ENCODE peak calls at places on chromosomes 13 and 19, in nine cellular contexts. One of them, this sample, is unnamed.

GRCh38 chr19:51784922-51785690 is 9.9 kb upstream of the FPR3 start:
- DNase-seq in IMR-90: no peak
- DNase-seq in uterus: peak
- DNase-seq in foreskin fibroblast: peak
- DNase-seq in thoracic aorta: peak
- DNase-seq in fibroblast of villous mesenchyme: peak
- DNase-seq in lower leg skin: peak
- DNase-seq in brain microvascular endothelial cell: peak
- DNase-seq in gastrocnemius medialis: peak
- DNase-seq in this sample: peak

GRCh38 chr19:41428481-41428859 is 1.3 kb upstream of the B3GNT8 start:
- DNase-seq in IMR-90: no peak
- DNase-seq in uterus: no peak
- DNase-seq in foreskin fibroblast: no peak
- DNase-seq in thoracic aorta: no peak
- DNase-seq in fibroblast of villous mesenchyme: no peak
- DNase-seq in lower leg skin: no peak
- DNase-seq in brain microvascular endothelial cell: no peak
- DNase-seq in gastrocnemius medialis: no peak
- DNase-seq in this sample: no peak

GRCh38 chr13:106306748-106307277 is 228.6 kb downstream of the EFNB2 start:
- DNase-seq in IMR-90: no peak
- DNase-seq in uterus: no peak
- DNase-seq in foreskin fibroblast: no peak
- DNase-seq in thoracic aorta: no peak
- DNase-seq in fibroblast of villous mesenchyme: no peak
- DNase-seq in lower leg skin: no peak
- DNase-seq in brain microvascular endothelial cell: no peak
- DNase-seq in gastrocnemius medialis: no peak
- DNase-seq in this sample: no peak

GRCh38 chr19:8005534-8006256 is at the start of gene ELAVL1:
- DNase-seq in IMR-90: peak
- DNase-seq in uterus: peak
- DNase-seq in foreskin fibroblast: peak
- DNase-seq in thoracic aorta: peak
- DNase-seq in fibroblast of villous mesenchyme: peak
- DNase-seq in lower leg skin: peak
- DNase-seq in brain microvascular endothelial cell: peak
- DNase-seq in gastrocnemius medialis: peak
- DNase-seq in this sample: peak

GRCh38 chr19:54115071-54116063 is at the start of the genes PRPF31 and TFPT:
- DNase-seq in IMR-90: peak
- DNase-seq in uterus: peak
- DNase-seq in foreskin fibroblast: peak
- DNase-seq in thoracic aorta: peak
- DNase-seq in fibroblast of villous mesenchyme: peak
- DNase-seq in lower leg skin: peak
- DNase-seq in brain microvascular endothelial cell: peak
- DNase-seq in gastrocnemius medialis: peak
- DNase-seq in this sample: peak

GRCh38 chr19:2726160-2726855 is 5.1 kb upstream of the DIRAS1 start:
- DNase-seq in IMR-90: no peak
- DNase-seq in uterus: no peak
- DNase-seq in foreskin fibroblast: no peak
- DNase-seq in thoracic aorta: no peak
- DNase-seq in fibroblast of villous mesenchyme: no peak
- DNase-seq in lower leg skin: no peak
- DNase-seq in brain microvascular endothelial cell: no peak
- DNase-seq in gastrocnemius medialis: no peak
- DNase-seq in this sample: no peak

GRCh38 chr19:10566408-10566657 is 523 bp upstream of the KRI1 start:
- DNase-seq in IMR-90: no peak
- DNase-seq in uterus: no peak
- DNase-seq in foreskin fibroblast: no peak
- DNase-seq in thoracic aorta: no peak
- DNase-seq in fibroblast of villous mesenchyme: no peak
- DNase-seq in lower leg skin: no peak
- DNase-seq in brain microvascular endothelial cell: no peak
- DNase-seq in gastrocnemius medialis: no peak
- DNase-seq in this sample: no peak

GRCh38 chr19:40889366-40889765 is 7.3 kb upstream of the CYP2A7 start:
- DNase-seq in IMR-90: no peak
- DNase-seq in uterus: no peak
- DNase-seq in foreskin fibroblast: no peak
- DNase-seq in thoracic aorta: no peak
- DNase-seq in fibroblast of villous mesenchyme: no peak
- DNase-seq in lower leg skin: no peak
- DNase-seq in brain microvascular endothelial cell: no peak
- DNase-seq in gastrocnemius medialis: no peak
- DNase-seq in this sample: peak

GRCh38 chr19:10111405-10111811 is at the start of gene P2RY11:
- DNase-seq in IMR-90: no peak
- DNase-seq in uterus: no peak
- DNase-seq in foreskin fibroblast: no peak
- DNase-seq in thoracic aorta: no peak
- DNase-seq in fibroblast of villous mesenchyme: no peak
- DNase-seq in lower leg skin: no peak
- DNase-seq in brain microvascular endothelial cell: no peak
- DNase-seq in gastrocnemius medialis: no peak
- DNase-seq in this sample: no peak

GRCh38 chr13:27704681-27705080 is 83.0 kb downstream of the POLR1D start:
- DNase-seq in IMR-90: no peak
- DNase-seq in uterus: no peak
- DNase-seq in foreskin fibroblast: no peak
- DNase-seq in thoracic aorta: no peak
- DNase-seq in fibroblast of villous mesenchyme: peak
- DNase-seq in lower leg skin: no peak
- DNase-seq in brain microvascular endothelial cell: no peak
- DNase-seq in gastrocnemius medialis: no peak
- DNase-seq in this sample: no peak

GRCh38 chr13:30577381-30577780 is 40.3 kb upstream of the USPL1 start:
- DNase-seq in IMR-90: peak
- DNase-seq in uterus: no peak
- DNase-seq in foreskin fibroblast: peak
- DNase-seq in thoracic aorta: no peak
- DNase-seq in fibroblast of villous mesenchyme: peak
- DNase-seq in lower leg skin: no peak
- DNase-seq in brain microvascular endothelial cell: peak
- DNase-seq in gastrocnemius medialis: no peak
- DNase-seq in this sample: peak

DNA sequence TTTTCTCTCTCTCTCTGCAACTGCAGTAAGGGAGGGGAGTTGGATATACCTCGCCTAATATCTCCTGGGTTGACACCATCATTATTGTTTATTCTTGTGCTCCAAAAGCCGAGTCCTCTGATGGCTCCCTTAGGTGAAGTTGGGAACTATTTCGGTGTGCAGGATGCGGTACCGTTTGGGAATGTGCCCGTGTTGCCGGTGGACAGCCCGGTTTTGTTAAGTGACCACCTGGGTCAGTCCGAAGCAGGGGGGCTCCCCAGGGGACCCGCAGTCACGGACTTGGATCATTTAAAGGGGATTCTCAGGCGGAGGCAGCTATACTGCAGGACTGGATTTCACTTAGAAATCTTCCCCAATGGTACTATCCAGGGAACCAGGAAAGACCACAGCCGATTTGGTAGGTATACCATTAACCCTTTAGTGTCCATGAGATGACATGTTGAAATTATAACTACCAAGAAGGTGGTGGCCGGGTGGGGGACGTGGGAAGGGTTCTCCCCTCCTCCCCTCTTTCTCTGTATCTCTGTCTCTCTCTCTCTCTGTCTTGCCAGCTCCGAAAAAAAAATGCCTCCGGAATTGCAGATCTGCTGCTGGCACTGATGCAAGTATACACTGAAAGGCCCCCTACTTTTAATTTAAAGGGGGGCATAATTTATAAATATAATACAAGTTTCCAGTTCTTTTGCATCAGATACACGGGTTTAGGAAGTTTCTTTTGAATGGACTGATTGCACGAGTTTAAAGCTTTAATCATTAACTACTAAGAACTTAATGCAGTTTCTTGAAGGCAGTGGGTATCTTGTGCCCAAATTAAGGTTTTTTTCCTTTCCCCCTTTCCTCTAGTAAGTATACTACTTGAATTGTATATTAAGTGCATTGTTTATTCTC is 1.2 kb downstream of the FGF9 start:
- DNase-seq in IMR-90: no peak
- DNase-seq in uterus: no peak
- DNase-seq in foreskin fibroblast: no peak
- DNase-seq in thoracic aorta: no peak
- DNase-seq in fibroblast of villous mesenchyme: no peak
- DNase-seq in lower leg skin: no peak
- DNase-seq in brain microvascular endothelial cell: no peak
- DNase-seq in gastrocnemius medialis: no peak
- DNase-seq in this sample: no peak
- H3K4me3 ChIP-seq in IMR-90: peak
- H3K4me3 ChIP-seq in uterus: peak
- H3K4me3 ChIP-seq in foreskin fibroblast: peak
- H3K4me3 ChIP-seq in thoracic aorta: peak
- H3K4me3 ChIP-seq in fibroblast of villous mesenchyme: no peak
- H3K4me3 ChIP-seq in lower leg skin: no peak
- H3K4me3 ChIP-seq in brain microvascular endothelial cell: no peak
- H3K4me3 ChIP-seq in gastrocnemius medialis: peak
- H3K4me3 ChIP-seq in this sample: no peak

DNA sequence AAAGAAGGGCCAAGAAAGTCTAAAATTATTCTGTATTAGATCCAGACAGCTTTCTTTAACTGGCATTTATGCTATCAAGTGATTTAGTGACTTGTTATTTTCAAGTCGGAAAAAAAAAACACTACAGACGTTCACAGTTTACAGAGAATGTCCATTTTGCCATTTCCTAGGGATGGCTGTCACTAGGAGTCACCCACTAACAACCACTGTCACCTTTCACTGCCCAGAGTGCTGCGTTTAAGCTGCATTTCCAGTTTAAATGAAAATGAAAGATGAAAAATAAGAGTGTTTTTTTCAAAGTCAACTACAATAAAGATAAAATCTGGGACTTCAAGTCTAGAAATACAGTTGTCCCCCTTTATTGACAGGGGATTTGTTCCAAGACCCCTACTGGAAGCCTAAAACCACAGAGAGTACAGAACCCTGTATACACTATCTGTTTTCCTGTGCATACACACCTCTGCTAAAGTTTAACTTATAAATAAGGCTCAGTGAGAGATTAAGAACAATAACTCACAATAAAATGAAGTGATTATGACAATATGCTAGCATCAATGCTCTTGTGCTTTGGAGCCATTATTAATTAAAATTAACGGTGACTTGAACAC is 112.5 kb downstream of the SACS start:
- DNase-seq in IMR-90: no peak
- DNase-seq in uterus: no peak
- DNase-seq in foreskin fibroblast: no peak
- DNase-seq in thoracic aorta: no peak
- DNase-seq in fibroblast of villous mesenchyme: no peak
- DNase-seq in lower leg skin: no peak
- DNase-seq in brain microvascular endothelial cell: no peak
- DNase-seq in gastrocnemius medialis: no peak
- DNase-seq in this sample: no peak
- TF ChIP-seq CTCF in IMR-90: no peak
- TF ChIP-seq CTCF in uterus: no peak
- TF ChIP-seq CTCF in foreskin fibroblast: no peak
- TF ChIP-seq CTCF in thoracic aorta: no peak
- TF ChIP-seq CTCF in fibroblast of villous mesenchyme: no peak
- TF ChIP-seq CTCF in lower leg skin: no peak
- TF ChIP-seq CTCF in brain microvascular endothelial cell: no peak
- TF ChIP-seq CTCF in gastrocnemius medialis: no peak
- TF ChIP-seq CTCF in this sample: no peak

DNA sequence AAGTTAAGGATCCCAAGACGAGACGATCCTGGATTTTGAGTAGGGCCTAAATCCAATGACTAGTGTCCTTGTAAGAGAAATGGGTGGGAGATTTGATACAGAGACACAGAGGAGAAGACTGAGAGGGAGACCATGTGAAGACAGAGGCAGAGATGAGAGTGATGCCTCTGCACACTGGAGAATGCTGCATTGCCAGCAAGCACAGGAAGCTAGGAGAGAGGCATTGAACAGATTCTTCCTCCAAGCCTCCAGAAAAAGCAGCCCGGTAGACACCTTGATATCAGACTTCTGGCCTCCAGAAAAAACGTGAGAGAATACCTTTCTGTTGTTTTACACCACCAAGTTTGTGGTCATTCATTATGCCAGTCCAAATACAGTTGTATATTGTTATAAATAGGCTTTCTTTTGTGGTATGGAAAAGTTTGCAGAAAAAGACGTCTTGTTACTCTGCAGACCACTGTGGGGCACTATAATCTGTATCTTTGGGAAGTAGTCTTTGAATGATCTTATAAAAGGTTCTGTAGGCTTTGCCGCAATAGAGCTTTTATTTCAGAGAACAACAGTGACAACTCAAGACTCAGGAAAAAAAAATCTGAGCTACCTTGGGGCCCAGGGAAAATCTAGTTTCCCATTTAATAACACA is 17.9 kb upstream of the RFC3 start:
- DNase-seq in IMR-90: peak
- DNase-seq in uterus: no peak
- DNase-seq in foreskin fibroblast: peak
- DNase-seq in thoracic aorta: no peak
- DNase-seq in fibroblast of villous mesenchyme: peak
- DNase-seq in lower leg skin: no peak
- DNase-seq in brain microvascular endothelial cell: peak
- DNase-seq in gastrocnemius medialis: no peak
- DNase-seq in this sample: peak
- H3K4me3 ChIP-seq in IMR-90: no peak
- H3K4me3 ChIP-seq in uterus: no peak
- H3K4me3 ChIP-seq in foreskin fibroblast: peak
- H3K4me3 ChIP-seq in thoracic aorta: peak
- H3K4me3 ChIP-seq in fibroblast of villous mesenchyme: peak
- H3K4me3 ChIP-seq in lower leg skin: no peak
- H3K4me3 ChIP-seq in brain microvascular endothelial cell: no peak
- H3K4me3 ChIP-seq in gastrocnemius medialis: no peak
- H3K4me3 ChIP-seq in this sample: no peak

GRCh38 chr19:42436006-42436405 is 6.7 kb downstream of the CXCL17 start:
- DNase-seq in IMR-90: no peak
- DNase-seq in uterus: no peak
- DNase-seq in foreskin fibroblast: peak
- DNase-seq in thoracic aorta: no peak
- DNase-seq in fibroblast of villous mesenchyme: peak
- DNase-seq in lower leg skin: no peak
- DNase-seq in brain microvascular endothelial cell: no peak
- DNase-seq in gastrocnemius medialis: no peak
- DNase-seq in this sample: peak

GRCh38 chr19:42428676-42429075 is 1.5 kb upstream of the LIPE start:
- DNase-seq in IMR-90: no peak
- DNase-seq in uterus: no peak
- DNase-seq in foreskin fibroblast: no peak
- DNase-seq in thoracic aorta: no peak
- DNase-seq in fibroblast of villous mesenchyme: no peak
- DNase-seq in lower leg skin: no peak
- DNase-seq in brain microvascular endothelial cell: no peak
- DNase-seq in gastrocnemius medialis: no peak
- DNase-seq in this sample: no peak

GRCh38 chr19:42431486-42431885 is 4.3 kb upstream of the LIPE start:
- DNase-seq in IMR-90: no peak
- DNase-seq in uterus: no peak
- DNase-seq in foreskin fibroblast: no peak
- DNase-seq in thoracic aorta: no peak
- DNase-seq in fibroblast of villous mesenchyme: no peak
- DNase-seq in lower leg skin: no peak
- DNase-seq in brain microvascular endothelial cell: no peak
- DNase-seq in gastrocnemius medialis: no peak
- DNase-seq in this sample: no peak

GRCh38 chr19:42435316-42435715 is 7.4 kb downstream of the CXCL17 start:
- DNase-seq in IMR-90: no peak
- DNase-seq in uterus: no peak
- DNase-seq in foreskin fibroblast: no peak
- DNase-seq in thoracic aorta: no peak
- DNase-seq in fibroblast of villous mesenchyme: no peak
- DNase-seq in lower leg skin: no peak
- DNase-seq in brain microvascular endothelial cell: no peak
- DNase-seq in gastrocnemius medialis: no peak
- DNase-seq in this sample: no peak

GRCh38 chr19:42433503-42434260 is 6.5 kb upstream of the LIPE start:
- DNase-seq in IMR-90: peak
- DNase-seq in uterus: peak
- DNase-seq in foreskin fibroblast: peak
- DNase-seq in thoracic aorta: no peak
- DNase-seq in fibroblast of villous mesenchyme: peak
- DNase-seq in lower leg skin: peak
- DNase-seq in brain microvascular endothelial cell: peak
- DNase-seq in gastrocnemius medialis: peak
- DNase-seq in this sample: peak
- TF ChIP-seq CTCF in IMR-90: peak
- TF ChIP-seq CTCF in uterus: peak
- TF ChIP-seq CTCF in foreskin fibroblast: peak
- TF ChIP-seq CTCF in thoracic aorta: no peak
- TF ChIP-seq CTCF in fibroblast of villous mesenchyme: peak
- TF ChIP-seq CTCF in lower leg skin: no peak
- TF ChIP-seq CTCF in brain microvascular endothelial cell: peak
- TF ChIP-seq CTCF in gastrocnemius medialis: peak
- TF ChIP-seq CTCF in this sample: peak

This sample was measured in fibroblast of mammary gland.